ENCODE peak calls at places on chromosome 5, in four cellular contexts. A is transverse colon, Y is upper lobe of right lung, D is fibroblast of lung. O is an unnamed sample.

GRCh38 chr5:179679014-179679674 is 1.7 kb downstream of the CBY3 start:
- DNase-seq in A (peak; percentile 84), D (peak; percentile 64), Y (peak; percentile 90), O (peak; percentile 77)

GRCh38 chr5:174559141-174559540 is 165.2 kb upstream of the MSX2 start:
- DNase-seq in Y (no peak), D (no peak), A (no peak), O (no peak)

GRCh38 chr5:137923856-137924255 is 34.6 kb downstream of the PKD2L2 start:
- DNase-seq in A (no peak), Y (no peak), D (peak; percentile 31), O (no peak)

GRCh38 chr5:78527054-78527884 is 121.3 kb downstream of the LHFPL2 start:
- DNase-seq in A (peak; percentile 56), Y (no peak), D (peak; percentile 91), O (peak; percentile 92)

GRCh38 chr5:171521219-171521633 is 101.8 kb downstream of the FGF18 start:
- DNase-seq in D (peak; percentile 92), Y (no peak), A (no peak), O (no peak)

GRCh38 chr5:148387325-148387724 is 3.6 kb downstream of the FBXO38 start:
- DNase-seq in D (peak; percentile 76), A (no peak), Y (no peak), O (no peak)

GRCh38 chr5:59328801-59329296 is 564.7 kb downstream of the PDE4D start:
- DNase-seq in A (no peak), D (peak; percentile 70), Y (no peak), O (no peak)

GRCh38 chr5:177005619-177006264 is 837 bp downstream of the UIMC1 start:
- DNase-seq in Y (peak; percentile 89), D (peak; percentile 55), A (peak; percentile 78), O (peak; percentile 80)

GRCh38 chr5:56740000-56740399 is 75.3 kb upstream of the MAP3K1 start:
- DNase-seq in Y (no peak), A (no peak), D (peak; percentile 23), O (no peak)

GRCh38 chr5:52657231-52657645 is 130.5 kb upstream of the ITGA1 start:
- DNase-seq in A (no peak), Y (no peak), D (peak; percentile 73), O (no peak)

GRCh38 chr5:161847896-161848510 is at the start of gene GABRA1:
- DNase-seq in A (no peak), Y (no peak), D (no peak), O (no peak)

GRCh38 chr5:131607903-131608540 is 27.0 kb downstream of the RAPGEF6 start:
- DNase-seq in D (no peak), Y (no peak), A (no peak), O (no peak)

GRCh38 chr5:154198611-154199230 is 8.2 kb downstream of the GALNT10 start:
- DNase-seq in Y (no peak), A (no peak), D (peak; percentile 38), O (no peak)

GRCh38 chr5:43425965-43426364 is 13.8 kb upstream of the CCL28 start:
- DNase-seq in A (no peak), Y (no peak), D (peak; percentile 59), O (no peak)

GRCh38 chr5:16406630-16407029 is 59.0 kb downstream of the ZNF622 start:
- DNase-seq in D (no peak), Y (no peak), A (no peak), O (no peak)

GRCh38 chr5:30368064-30368463 is 825.4 kb upstream of the CDH6 start:
- DNase-seq in A (no peak), Y (no peak), D (no peak), O (no peak)

GRCh38 chr5:179699640-179700298 is 1.0 kb downstream of the CANX start:
- DNase-seq in Y (peak; percentile 19), A (peak; percentile 27), D (peak; percentile 38), O (no peak)

GRCh38 chr5:73940026-73940425 is 314.0 kb downstream of the ARHGEF28 start:
- DNase-seq in D (no peak), A (no peak), Y (no peak), O (no peak)

GRCh38 chr5:1288439-1289335 is 6.2 kb downstream of the TERT start:
- DNase-seq in A (no peak), Y (peak; percentile 49), D (no peak), O (peak; percentile 65)

GRCh38 chr5:133368009-133368408 is 244.3 kb downstream of the FSTL4 start:
- DNase-seq in A (no peak), D (no peak), Y (no peak), O (no peak)

GRCh38 chr5:74957906-74958305 is 91.7 kb upstream of the FAM169A start:
- DNase-seq in D (no peak), A (no peak), Y (no peak), O (no peak)

GRCh38 chr5:16721151-16722102 is 104.6 kb upstream of the RETREG1 start:
- DNase-seq in A (no peak), Y (no peak), D (no peak), O (no peak)

GRCh38 chr5:74423383-74423782 is 217.1 kb downstream of the ENC1 start:
- DNase-seq in A (no peak), Y (no peak), D (no peak), O (no peak)

GRCh38 chr5:1831677-1832313 is 30.6 kb downstream of the NDUFS6 start:
- DNase-seq in Y (peak; percentile 61), D (no peak), A (no peak), O (peak; percentile 68)

GRCh38 chr5:147713550-147714295 is 68.8 kb downstream of the JAKMIP2 start:
- DNase-seq in Y (no peak), D (no peak), A (no peak), O (no peak)

GRCh38 chr5:56026863-56027300 is 32.1 kb upstream of the IL6ST start:
- DNase-seq in A (no peak), Y (no peak), D (peak; percentile 80), O (no peak)

GRCh38 chr5:36531401-36531800 is 75.0 kb upstream of the SLC1A3 start:
- DNase-seq in Y (no peak), A (no peak), D (no peak), O (no peak)

GRCh38 chr5:66186108-66186507 is 42.0 kb downstream of the SREK1 start:
- DNase-seq in Y (no peak), A (no peak), D (no peak), O (no peak)

GRCh38 chr5:138585228-138585627 is 10.0 kb upstream of the HSPA9 start:
- DNase-seq in A (no peak), Y (no peak), D (no peak), O (no peak)

GRCh38 chr5:90131734-90132133 is 277.8 kb downstream of the CETN3 start:
- DNase-seq in A (no peak), D (no peak), Y (no peak), O (no peak)

GRCh38 chr5:179836225-179837019 is 15.7 kb downstream of the SQSTM1 start:
- DNase-seq in Y (no peak), A (no peak), D (peak; percentile 70), O (no peak)

DNA sequence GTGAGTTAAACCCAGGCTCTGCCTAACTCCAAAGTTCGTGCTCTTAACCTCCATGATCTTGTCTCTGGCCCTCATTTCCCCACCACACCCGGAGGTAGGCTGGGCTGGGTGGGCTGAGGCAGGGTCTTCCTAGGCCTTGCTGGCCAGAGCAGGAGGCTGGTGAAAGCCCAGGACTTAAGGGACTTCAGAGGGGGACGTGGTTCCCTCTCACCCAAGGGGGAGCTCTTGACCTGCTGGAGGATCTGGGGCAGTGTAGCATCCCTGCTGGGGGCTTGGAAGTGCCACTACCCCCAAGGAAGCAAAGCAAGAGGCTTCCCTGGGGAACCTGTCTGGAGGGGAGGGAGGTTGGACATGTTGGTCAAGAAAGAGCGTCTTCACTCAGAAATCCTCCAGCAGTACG is 14.7 kb downstream of the PITX1 start:
- DNase-seq in Y (peak; percentile 53), A (no peak), D (no peak), O (no peak)
- TF ChIP-seq CTCF in Y (no peak), A (no peak), D (no peak), O (no peak)

GRCh38 chr5:124741711-124742496 is 4.5 kb downstream of the ZNF608 start:
- DNase-seq in A (peak; percentile 42), Y (no peak), D (peak; percentile 92), O (no peak)
- H3K4me3 ChIP-seq in A (no peak overlapping the region), Y (peak overlapping the region; percentile 70), D (peak overlapping the region; percentile 69), O (peak overlapping the region; percentile 86)

GRCh38 chr5:11171236-11171635 is 410.2 kb upstream of the DAP start:
- DNase-seq in D (no peak), Y (no peak), A (no peak), O (no peak)

GRCh38 chr5:11177993-11178711 is 417.1 kb upstream of the DAP start:
- DNase-seq in A (no peak), Y (no peak), D (no peak), O (no peak)

GRCh38 chr5:11172484-11172883 is 411.4 kb upstream of the DAP start:
- DNase-seq in A (no peak), Y (no peak), D (no peak), O (no peak)

DNA sequence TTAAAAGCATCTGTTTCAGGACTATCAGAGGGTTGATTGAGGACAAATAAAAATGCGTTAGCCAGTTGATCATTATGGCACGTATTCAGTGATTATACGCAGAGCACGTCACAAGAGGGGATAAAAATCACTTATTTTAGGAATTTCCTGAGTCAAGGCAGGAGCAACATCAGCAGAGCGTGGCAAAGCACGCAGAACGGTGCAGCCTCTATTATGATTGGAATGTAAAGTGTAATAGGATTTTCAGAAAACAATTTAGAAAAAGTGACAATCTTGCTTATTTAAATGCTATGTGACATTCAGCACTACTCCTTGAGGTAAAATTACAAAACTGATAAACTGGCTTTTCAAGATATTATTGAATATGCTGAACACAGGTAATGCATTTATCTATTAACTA is 413.6 kb upstream of the DAP start:
- DNase-seq in D (no peak), Y (no peak), A (no peak), O (no peak)
- H3K27ac ChIP-seq in D (no peak overlapping the region), Y (no peak overlapping the region), A (no peak overlapping the region), O (no peak overlapping the region)

GRCh38 chr5:158848634-158849033 is 251.1 kb downstream of the EBF1 start:
- DNase-seq in D (no peak), Y (no peak), A (no peak), O (no peak)

GRCh38 chr5:158851488-158851887 is 248.2 kb downstream of the EBF1 start:
- DNase-seq in Y (no peak), A (no peak), D (no peak), O (no peak)

GRCh38 chr5:158852622-158853021 is 247.1 kb downstream of the EBF1 start:
- DNase-seq in Y (no peak), D (no peak), A (no peak), O (no peak)

GRCh38 chr5:158847772-158848171 is 251.9 kb downstream of the EBF1 start:
- DNase-seq in D (no peak), A (no peak), Y (no peak), O (no peak)

GRCh38 chr5:158849219-158849791 is 250.4 kb downstream of the EBF1 start:
- DNase-seq in A (no peak), Y (no peak), D (no peak), O (no peak)
- TF ChIP-seq CTCF in A (no peak), Y (no peak), D (no peak), O (no peak)

GRCh38 chr5:97544279-97545077 is 361.4 kb upstream of the RIOK2 start:
- DNase-seq in A (no peak), D (no peak), Y (no peak), O (no peak)
- H3K4me3 ChIP-seq in A (no peak overlapping the region), D (no peak overlapping the region), Y (no peak overlapping the region), O (peak overlapping the region; percentile 6)